ENCODE peak calls at places on chromosomes 7 and 10, in eight cellular contexts. F is stromal cell of bone marrow; R is WERI-Rb-1; U is germinal center; B is stimulated activated CD8-positive, alpha-beta memory T cell treated with anti-CD3 and anti-CD28 coated beads, Interleukin-15, amount 100 ng/mL, for 24 hours; M is effector CD4-positive, alpha-beta T cell; A is BE2C; J is GM20000. I is an unnamed sample.
A peak's percentile ranks its signal among the peaks of the same experiment; 100 is the strongest.

GRCh38 chr7:126524967-126525366 is 727.8 kb downstream of the GRM8 start:
- DNase-seq in F (no peak), U (no peak), R (no peak), J (no peak), A (no peak), B (no peak), M (no peak), I (no peak)

GRCh38 chr7:148042935-148043334 is 547.6 kb upstream of the C7orf33 start:
- DNase-seq in J (no peak), M (no peak), U (no peak), B (no peak), R (no peak), F (no peak), A (no peak), I (no peak)

GRCh38 chr7:76234931-76235441 is 33.3 kb downstream of the SRRM3 start:
- DNase-seq in B (peak; percentile 64), M (peak; percentile 28), R (peak; percentile 98), F (peak; percentile 60), A (peak; percentile 39), U (peak; percentile 90), J (peak; percentile 90), I (peak; percentile 68)

GRCh38 chr10:132508497-132509443 is 28.8 kb upstream of the INPP5A start:
- DNase-seq in J (no peak), M (no peak), B (no peak), F (no peak), U (no peak), R (no peak), A (no peak), I (no peak)

GRCh38 chr10:102542800-102543418 is 39.1 kb downstream of the SUFU start:
- DNase-seq in B (no peak), F (no peak), U (no peak), R (no peak), M (no peak), A (no peak), J (no peak), I (no peak)

GRCh38 chr7:5294169-5294987 is 11.6 kb downstream of the SLC29A4 start:
- DNase-seq in R (no peak), A (no peak), F (no peak), B (no peak), M (no peak), U (no peak), J (no peak), I (no peak)

GRCh38 chr10:35268323-35268722 is 68.0 kb upstream of the CCNY start:
- DNase-seq in U (no peak), A (no peak), B (no peak), J (no peak), F (no peak), M (no peak), R (no peak), I (no peak)

GRCh38 chr7:8136331-8136730 is 125.6 kb downstream of the ICA1 start:
- DNase-seq in A (no peak), M (no peak), B (no peak), J (no peak), U (no peak), R (no peak), F (no peak), I (no peak)

GRCh38 chr10:103605359-103606156 is 112.1 kb downstream of the NEURL1 start:
- DNase-seq in A (peak; percentile 63), R (peak; percentile 70), J (peak; percentile 81), M (peak; percentile 37), U (peak; percentile 36), B (no peak), F (peak; percentile 47), I (peak; percentile 77)

GRCh38 chr7:572668-573495 is 53.2 kb upstream of the PDGFA start:
- DNase-seq in R (no peak), U (no peak), F (no peak), J (no peak), A (no peak), B (no peak), M (no peak), I (no peak)

GRCh38 chr10:60735244-60735643 is 43.0 kb upstream of the CDK1 start:
- DNase-seq in M (no peak), J (no peak), F (no peak), R (no peak), A (no peak), B (no peak), U (no peak), I (no peak)

GRCh38 chr7:40324889-40325288 is 190.1 kb downstream of the SUGCT start:
- DNase-seq in R (no peak), A (no peak), F (no peak), U (no peak), M (no peak), B (no peak), J (no peak), I (no peak)

GRCh38 chr10:94288361-94289116 is 74.2 kb downstream of the NOC3L start:
- DNase-seq in A (no peak), U (no peak), B (no peak), F (no peak), J (no peak), M (no peak), R (no peak), I (no peak)

GRCh38 chr7:75931676-75932075 is 16.7 kb downstream of the POR start:
- DNase-seq in J (no peak), A (no peak), U (no peak), M (no peak), R (peak; percentile 76), F (no peak), B (no peak), I (no peak)

GRCh38 chr7:18421297-18422004 is 74.1 kb upstream of the HDAC9 start:
- DNase-seq in F (no peak), J (peak; percentile 22), M (no peak), R (peak; percentile 79), B (no peak), U (no peak), A (no peak), I (no peak)

GRCh38 chr10:120098242-120098930 is 205.9 kb downstream of the SEC23IP start:
- DNase-seq in F (no peak), J (no peak), U (no peak), B (no peak), M (no peak), R (no peak), A (no peak), I (no peak)

GRCh38 chr10:28094121-28094520 is 95.2 kb upstream of the ODAD2 start:
- DNase-seq in A (no peak), B (no peak), F (no peak), M (no peak), R (peak; percentile 19), U (no peak), J (no peak), I (no peak)

GRCh38 chr10:79054203-79055099 is 14.3 kb upstream of the ZMIZ1 start:
- DNase-seq in F (no peak), B (no peak), R (no peak), J (no peak), A (no peak), U (no peak), M (no peak), I (no peak)

GRCh38 chr10:44195120-44196007 is 189.5 kb downstream of the CXCL12 start:
- DNase-seq in M (no peak), A (no peak), F (peak; percentile 93), J (no peak), U (no peak), B (no peak), R (no peak), I (no peak)

GRCh38 chr7:12228024-12228423 is 16.9 kb downstream of the TMEM106B start:
- DNase-seq in R (no peak), F (no peak), A (no peak), J (no peak), B (no peak), M (no peak), U (no peak), I (no peak)

GRCh38 chr10:127977368-127978009 is 70.6 kb downstream of the PTPRE start:
- DNase-seq in J (no peak), B (no peak), F (peak; percentile 59), U (no peak), M (no peak), A (no peak), R (peak; percentile 64), I (peak; percentile 25)

GRCh38 chr10:70458329-70459060 is 17.0 kb upstream of the NODAL start:
- DNase-seq in J (no peak), R (peak; percentile 71), M (no peak), A (peak; percentile 83), F (peak; percentile 53), B (no peak), U (peak; percentile 30), I (peak; percentile 60)

GRCh38 chr10:14487511-14487909 is 156.8 kb upstream of the FRMD4A start:
- DNase-seq in B (no peak), J (no peak), F (no peak), R (no peak), A (no peak), M (no peak), U (no peak), I (no peak)

GRCh38 chr7:83119496-83119895 is 43.2 kb downstream of the PCLO start:
- DNase-seq in A (no peak), J (no peak), B (no peak), U (no peak), R (no peak), F (no peak), M (no peak), I (no peak)

GRCh38 chr10:7572435-7572834 is 94.3 kb downstream of the ITIH5 start:
- DNase-seq in A (no peak), J (no peak), U (no peak), F (peak; percentile 40), M (no peak), R (no peak), B (no peak), I (no peak)

GRCh38 chr10:43823237-43823605 is 174.5 kb upstream of the ZNF32 start:
- DNase-seq in R (no peak), J (no peak), M (no peak), B (no peak), A (no peak), U (no peak), F (no peak), I (no peak)

GRCh38 chr7:128913856-128914565 is 3.5 kb upstream of the KCP start:
- DNase-seq in J (no peak), M (no peak), U (no peak), A (no peak), B (no peak), R (no peak), F (no peak), I (no peak)

GRCh38 chr10:133210398-133211140 is 19.4 kb upstream of the UTF1 start:
- DNase-seq in U (no peak), F (no peak), B (no peak), A (no peak), R (no peak), J (no peak), M (no peak), I (no peak)

GRCh38 chr7:98399462-98399861 is 1.4 kb downstream of the BAIAP2L1 start:
- DNase-seq in A (no peak), B (no peak), U (no peak), R (no peak), J (no peak), M (no peak), F (no peak), I (no peak)

I was measured in frontal cortex.